ENCODE peak calls at places on chromosomes 13 and 19, in eight cellular contexts. Y is iris pigment epithelial cell; T is caudate nucleus; Q is HTR-8/SVneo; B is non-pigmented ciliary epithelial cell; K is stimulated activated CD4-positive, alpha-beta T cell treated with anti-CD3 and anti-CD28 coated beads, Interleukin-12 subunit alpha, Interleukin-12 subunit beta, amount 100 ng/mL, for 4 hours; F is kidney glomerular epithelial cell; N is activated T-cell treated with anti-CD3 and anti-CD28 coated beads, Interleukin-2, amount 50 U/mL, for 48 hours. H is an unnamed sample.

GRCh38 chr19:19146000-19146608 is 7.8 kb upstream of the TMEM161A start:
- DNase-seq in T (peak), B (peak), K (peak), N (peak), Q (peak), Y (peak), F (no peak), H (no peak)

GRCh38 chr13:60787083-60787482 is 390.1 kb downstream of the TDRD3 start:
- DNase-seq in Q (no peak), N (no peak), T (no peak), B (no peak), K (no peak), F (no peak), Y (no peak), H (no peak)

GRCh38 chr19:19160489-19161035 is 9.5 kb downstream of the MEF2B start:
- DNase-seq in K (no peak), F (no peak), T (no peak), N (no peak), Y (no peak), Q (no peak), B (no peak), H (no peak)

GRCh38 chr19:2804156-2805004 is 15.3 kb upstream of the ZNF554 start:
- DNase-seq in Y (no peak), B (no peak), F (no peak), K (no peak), N (no peak), T (no peak), Q (no peak), H (no peak)

GRCh38 chr19:39514840-39515550 is at the start of gene SELENOV:
- DNase-seq in B (no peak), K (no peak), N (no peak), Q (no peak), T (no peak), F (no peak), Y (no peak), H (no peak)

GRCh38 chr13:113113846-113114271 is 8.3 kb downstream of the F7 start:
- DNase-seq in T (no peak), Q (no peak), F (no peak), K (no peak), Y (no peak), N (no peak), B (no peak), H (no peak)

GRCh38 chr19:13366529-13367143 is 139.6 kb downstream of the CACNA1A start:
- DNase-seq in Y (peak), N (no peak), K (no peak), T (no peak), F (peak), Q (peak), B (no peak), H (no peak)

GRCh38 chr13:96792736-96793444 is 201.4 kb downstream of the OXGR1 start:
- DNase-seq in K (no peak), Y (no peak), B (no peak), N (no peak), Q (no peak), T (no peak), F (no peak), H (no peak)